ENCODE peak calls at places on chromosomes 12 and 14, in five cellular contexts. L is sigmoid colon, V is upper lobe of left lung, X is H1, P is suprapubic skin. M is an unnamed sample.

GRCh38 chr14:58751788-58752187 is 114.0 kb downstream of the DACT1 start:
- DNase-seq in X (no peak), V (peak), P (no peak), L (no peak), M (no peak)

GRCh38 chr14:30874999-30875787 is 834 bp downstream of the COCH start:
- DNase-seq in X (peak), V (peak), L (no peak), P (no peak), M (peak)

GRCh38 chr14:50310445-50310844 is 1.6 kb downstream of the L2HGDH start:
- DNase-seq in X (no peak), V (no peak), P (no peak), L (no peak), M (no peak)

GRCh38 chr14:99094901-99095300 is 177.1 kb downstream of the BCL11B start:
- DNase-seq in X (no peak), V (peak), L (no peak), P (no peak), M (no peak)

GRCh38 chr12:80195737-80196136 is 96.4 kb downstream of the OTOGL start:
- DNase-seq in L (no peak), P (no peak), X (no peak), V (no peak), M (no peak)

GRCh38 chr14:100979780-100980179 is 76.3 kb upstream of the RTL1 start:
- DNase-seq in X (no peak), L (no peak), P (no peak), V (no peak), M (no peak)

GRCh38 chr14:88706425-88706824 is 86.3 kb downstream of the EML5 start:
- DNase-seq in L (no peak), X (no peak), V (no peak), P (no peak), M (no peak)

GRCh38 chr12:113366827-113367226 is 8.4 kb downstream of the PLBD2 start:
- DNase-seq in L (no peak), V (no peak), P (no peak), X (no peak), M (no peak)

GRCh38 chr12:105352049-105352448 is 21.6 kb downstream of the C12orf75 start:
- DNase-seq in X (no peak), V (no peak), P (no peak), L (no peak), M (no peak)

GRCh38 chr14:52821805-52822250 is 30.4 kb upstream of the GNPNAT1 start:
- DNase-seq in V (no peak), P (no peak), X (no peak), L (no peak), M (no peak)

GRCh38 chr14:100621806-100622205 is 34.6 kb upstream of the BEGAIN start:
- DNase-seq in X (no peak), P (peak), V (no peak), L (peak), M (peak)

GRCh38 chr12:13536219-13536910 is 339.8 kb downstream of the EMP1 start:
- DNase-seq in P (no peak), X (no peak), L (no peak), V (no peak), M (no peak)

GRCh38 chr12:116959845-116960514 is 49.2 kb downstream of the FBXW8 start:
- DNase-seq in X (no peak), P (no peak), L (no peak), V (no peak), M (no peak)

GRCh38 chr12:62210422-62210821 is 49.8 kb upstream of the USP15 start:
- DNase-seq in P (no peak), L (no peak), X (no peak), V (no peak), M (peak)

GRCh38 chr12:112858776-112859175 is 48.0 kb upstream of the OAS1 start:
- DNase-seq in X (no peak), P (no peak), L (no peak), V (no peak), M (no peak)

GRCh38 chr14:102056694-102057442 is 30.0 kb downstream of the HSP90AA1 start:
- DNase-seq in V (no peak), L (no peak), P (no peak), X (no peak), M (no peak)

GRCh38 chr14:35333797-35334743 is 41.9 kb downstream of the PSMA6 start:
- DNase-seq in L (no peak), X (peak), V (peak), P (peak), M (no peak)

GRCh38 chr12:112927925-112928324 is 10.3 kb upstream of the OAS3 start:
- DNase-seq in V (no peak), X (peak), L (no peak), P (no peak), M (no peak)

GRCh38 chr14:74706101-74706500 is 6.8 kb downstream of the AREL1 start:
- DNase-seq in L (no peak), P (no peak), X (no peak), V (no peak), M (no peak)

GRCh38 chr12:6943387-6943718 is 263 bp upstream of the RNU7-1 start:
- DNase-seq in P (peak), X (peak), L (peak), V (no peak), M (peak)

GRCh38 chr12:28807535-28807934 is 341.5 kb upstream of the FAR2 start:
- DNase-seq in X (no peak), P (no peak), L (no peak), V (no peak), M (no peak)

GRCh38 chr12:67182551-67182950 is 86.6 kb upstream of the CAND1 start:
- DNase-seq in V (no peak), L (no peak), P (no peak), X (no peak), M (no peak)

GRCh38 chr12:78087363-78087675 is 256.6 kb downstream of the NAV3 start:
- DNase-seq in X (no peak), P (no peak), V (no peak), L (no peak), M (no peak)

DNA sequence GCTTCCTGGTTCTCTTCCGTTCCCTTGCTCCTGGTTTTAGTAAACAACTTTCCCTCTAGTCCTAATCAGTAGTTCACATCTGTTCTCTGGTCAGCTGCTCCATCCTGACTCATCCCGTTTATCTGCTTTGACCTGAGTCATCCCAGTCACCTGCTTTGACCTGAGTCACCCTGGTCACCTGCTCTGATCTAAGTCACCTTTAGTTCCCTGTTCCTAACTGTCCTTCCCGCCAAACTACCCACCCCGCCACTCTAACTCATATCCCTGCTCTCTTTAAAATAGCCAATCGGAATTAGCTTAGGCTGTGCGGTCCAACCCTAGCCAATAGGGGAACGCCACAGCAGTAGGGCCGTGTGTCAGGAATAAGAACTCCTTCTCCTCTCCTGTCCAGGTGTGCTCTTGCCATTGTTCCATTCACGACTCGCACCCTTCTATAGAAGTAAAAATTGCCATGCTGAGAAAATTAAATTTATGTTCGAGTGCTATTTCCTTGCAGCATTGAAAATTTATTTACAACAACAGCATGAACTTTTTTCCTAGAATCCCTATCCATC is 3.1 kb upstream of the ANKRD33 start:
- DNase-seq in V (no peak), X (no peak), L (peak), P (peak), M (no peak)
- TF ChIP-seq EP300 in V (no peak), X (no peak), L (no peak), P (no peak), M (no peak)

GRCh38 chr14:21476925-21477681 is at the start of the genes RAB2B and TOX4:
- DNase-seq in V (peak), P (peak), L (peak), X (peak), M (peak)

GRCh38 chr14:21476526-21476924 is 234 bp downstream of the RAB2B start:
- DNase-seq in P (peak), L (peak), V (peak), X (no peak), M (peak)

GRCh38 chr14:21475767-21476525 is 813 bp downstream of the RAB2B start:
- DNase-seq in V (no peak), X (no peak), L (no peak), P (no peak), M (no peak)
- TF ChIP-seq POLR2A in V (no peak), X (no peak), L (no peak), P (no peak), M (no peak)

DNA sequence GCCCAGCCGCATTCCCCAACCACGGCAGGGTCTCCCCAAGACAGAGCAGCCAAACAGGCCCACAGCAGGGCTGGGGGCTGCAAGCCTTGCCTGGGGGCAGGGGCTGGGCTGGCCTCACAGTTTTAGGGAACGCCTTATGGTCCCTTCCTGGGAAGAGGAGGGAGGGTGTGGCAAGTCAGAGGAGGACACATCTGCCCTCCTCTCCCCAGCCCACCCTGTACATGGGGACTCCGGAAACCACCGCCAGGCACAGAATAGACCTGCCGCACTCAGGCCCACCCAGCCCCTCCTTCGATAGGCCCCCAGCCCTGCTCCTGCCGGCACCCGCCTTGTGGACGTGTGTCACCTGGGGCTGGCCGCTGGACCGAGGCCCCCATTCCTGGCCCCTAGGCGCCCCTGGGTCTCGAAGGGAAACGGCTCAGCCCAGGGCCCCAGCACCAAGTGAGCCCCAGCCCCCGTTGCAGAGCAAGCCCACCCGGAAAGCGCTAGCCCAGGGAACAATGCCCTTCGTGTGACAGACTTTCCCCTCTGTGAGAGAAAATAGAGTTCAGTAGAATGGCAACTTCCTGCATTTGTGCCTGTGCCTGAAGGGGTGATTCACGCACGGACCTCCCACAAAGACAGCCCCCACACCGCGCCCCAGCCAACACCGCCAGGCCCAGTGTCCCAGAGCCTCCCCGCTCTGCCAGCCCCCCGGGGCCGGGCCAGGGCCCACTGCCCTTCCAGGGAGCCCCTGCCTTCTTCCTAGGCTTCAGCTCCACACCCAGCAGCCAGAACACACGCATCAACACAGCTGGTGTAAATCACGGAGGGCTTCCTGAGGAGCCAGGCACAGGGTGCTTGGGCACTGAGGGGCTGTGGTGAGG is 12.0 kb upstream of the NUDT14 start:
- DNase-seq in V (peak), P (no peak), X (no peak), L (no peak), M (no peak)
- TF ChIP-seq POLR2AphosphoS5 in V (no peak), P (no peak), X (no peak), L (no peak), M (no peak)

GRCh38 chr14:20461230-20462141 is at the start of gene PIP4P1:
- DNase-seq in L (peak), X (peak), V (peak), P (peak), M (peak)
- TF ChIP-seq EP300 in L (peak), X (no peak), V (no peak), P (no peak), M (peak)

GRCh38 chr12:54018608-54018984 is 9.6 kb upstream of the HOXC6 start:
- DNase-seq in X (peak), V (no peak), P (no peak), L (no peak), M (no peak)

GRCh38 chr12:54017027-54017788 is 8.4 kb downstream of the HOXC8 start:
- DNase-seq in X (peak), P (no peak), L (no peak), V (peak), M (no peak)

GRCh38 chr12:54016478-54016964 is 7.7 kb downstream of the HOXC8 start:
- DNase-seq in L (no peak), P (no peak), V (peak), X (no peak), M (no peak)

GRCh38 chr12:54019111-54019811 is 9.0 kb upstream of the HOXC6 start:
- DNase-seq in P (no peak), L (no peak), X (peak), V (peak), M (no peak)

DNA sequence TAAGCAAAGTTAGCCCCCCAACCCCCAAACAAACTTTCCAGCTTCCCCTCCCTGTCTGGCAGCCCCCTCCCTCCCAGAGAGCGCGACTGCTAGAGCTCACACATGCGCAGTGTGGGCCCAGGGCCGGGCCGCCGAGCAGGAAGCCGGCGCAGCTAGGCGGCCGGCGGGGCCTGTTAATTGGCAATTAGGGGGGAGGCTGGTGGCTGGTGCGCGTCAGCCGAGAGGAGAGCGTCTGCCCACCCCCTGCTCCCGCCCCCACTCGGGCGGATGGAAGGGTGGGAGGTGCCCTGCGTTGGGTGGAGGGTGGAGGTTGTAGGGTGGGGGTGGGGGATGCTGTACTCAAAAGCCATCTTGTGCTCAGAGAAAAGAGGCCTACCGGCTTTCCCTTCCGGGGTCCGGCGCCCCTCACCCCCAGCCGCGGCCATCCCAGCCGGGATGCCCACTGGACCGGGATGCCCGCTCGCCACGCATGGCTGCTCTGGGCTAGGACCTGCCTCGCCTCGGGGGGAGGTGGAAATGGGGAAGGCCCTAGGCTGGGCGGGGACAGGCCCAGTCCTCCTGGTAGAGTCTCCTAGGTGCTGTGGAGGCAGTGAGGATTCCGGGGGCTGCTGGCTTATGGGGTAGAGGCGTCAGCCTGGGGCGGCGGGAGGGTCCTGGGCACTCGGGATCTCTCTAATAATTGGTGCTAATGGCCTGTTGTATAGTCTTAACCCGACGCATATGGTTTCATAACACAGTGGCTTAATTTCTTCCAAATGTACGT is 9.2 kb downstream of the HOXC8 start:
- DNase-seq in P (peak), V (peak), X (peak), L (no peak), M (peak)
- TF ChIP-seq POLR2A in P (no peak), V (no peak), X (no peak), L (no peak), M (no peak)

DNA sequence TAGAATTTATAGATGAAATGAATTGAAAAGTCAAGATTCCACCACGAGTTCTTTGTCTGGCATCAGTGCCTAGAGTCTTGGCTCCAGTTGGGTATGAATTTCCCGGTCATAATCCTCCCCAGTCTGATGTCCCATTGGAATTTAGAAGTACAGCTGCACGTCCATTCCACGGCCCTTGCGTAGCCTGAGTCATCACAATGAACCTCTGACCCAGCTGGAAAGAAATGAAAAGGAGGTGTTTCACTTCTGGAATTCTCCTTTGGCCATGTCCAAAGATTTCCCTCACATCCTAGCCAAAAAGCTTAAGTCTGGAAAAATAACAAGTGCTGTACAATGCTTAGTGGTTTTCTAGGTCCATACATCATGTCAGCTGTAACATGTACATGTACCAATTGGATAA is 122.7 kb downstream of the KICS2 start:
- DNase-seq in P (no peak), L (peak), V (no peak), X (no peak), M (no peak)
- TF ChIP-seq POLR2AphosphoS5 in P (no peak), L (peak), V (no peak), X (no peak), M (peak)

GRCh38 chr14:82180057-82180620 is 646.5 kb upstream of the SEL1L start:
- DNase-seq in P (no peak), V (no peak), L (no peak), X (no peak), M (no peak)

GRCh38 chr14:82182646-82183045 is 649.0 kb upstream of the SEL1L start:
- DNase-seq in V (no peak), X (no peak), P (no peak), L (no peak), M (no peak)
- TF ChIP-seq EP300 in V (no peak), X (no peak), P (no peak), L (no peak), M (no peak)

M was measured in transverse colon.